ENCODE peak calls at places on chromosomes 3 and 15, in nine cellular contexts. One of them, this sample, is unnamed. For H3K36me3, the result is how much of the 10 kb centered on the place peaks cover.

GRCh38 chr3:94115482-94115881 is 52.6 kb downstream of the NSUN3 start:
- DNase-seq in mammary epithelial cell: peak
- DNase-seq in neural progenitor cell: peak
- DNase-seq in OCI-LY7: peak
- DNase-seq in GM23248: peak
- DNase-seq in PC-9: no peak
- DNase-seq in PC-3: peak
- DNase-seq in IMR-90: peak
- DNase-seq in hepatocyte: peak
- DNase-seq in this sample: no peak

GRCh38 chr15:99558084-99558483 is 7.7 kb upstream of the MEF2A start:
- DNase-seq in OCI-LY7: no peak
- DNase-seq in PC-3: no peak
- DNase-seq in mammary epithelial cell: no peak
- DNase-seq in hepatocyte: no peak
- DNase-seq in neural progenitor cell: no peak
- DNase-seq in PC-9: no peak
- DNase-seq in IMR-90: no peak
- DNase-seq in GM23248: no peak
- DNase-seq in this sample: no peak

GRCh38 chr3:49883992-49884391 is 14.3 kb upstream of the CAMKV start:
- DNase-seq in OCI-LY7: no peak
- DNase-seq in mammary epithelial cell: no peak
- DNase-seq in IMR-90: no peak
- DNase-seq in hepatocyte: no peak
- DNase-seq in neural progenitor cell: no peak
- DNase-seq in GM23248: peak
- DNase-seq in PC-3: peak
- DNase-seq in PC-9: no peak
- DNase-seq in this sample: no peak

GRCh38 chr3:31092748-31093607 is 198.5 kb upstream of the GADL1 start:
- DNase-seq in PC-9: no peak
- DNase-seq in hepatocyte: no peak
- DNase-seq in neural progenitor cell: no peak
- DNase-seq in PC-3: no peak
- DNase-seq in GM23248: peak
- DNase-seq in OCI-LY7: no peak
- DNase-seq in IMR-90: peak
- DNase-seq in mammary epithelial cell: no peak
- DNase-seq in this sample: no peak

GRCh38 chr3:170566413-170566812 is 19.5 kb downstream of the SLC7A14 start:
- DNase-seq in GM23248: no peak
- DNase-seq in neural progenitor cell: no peak
- DNase-seq in mammary epithelial cell: no peak
- DNase-seq in OCI-LY7: no peak
- DNase-seq in PC-9: no peak
- DNase-seq in PC-3: no peak
- DNase-seq in IMR-90: no peak
- DNase-seq in hepatocyte: no peak
- DNase-seq in this sample: no peak

GRCh38 chr3:158958873-158959272 is 157.0 kb downstream of the MFSD1 start:
- DNase-seq in PC-9: no peak
- DNase-seq in OCI-LY7: no peak
- DNase-seq in GM23248: no peak
- DNase-seq in IMR-90: no peak
- DNase-seq in hepatocyte: no peak
- DNase-seq in mammary epithelial cell: no peak
- DNase-seq in PC-3: no peak
- DNase-seq in neural progenitor cell: no peak
- DNase-seq in this sample: no peak

GRCh38 chr3:59426851-59427565 is 377.2 kb upstream of the CFAP20DC start:
- DNase-seq in neural progenitor cell: no peak
- DNase-seq in OCI-LY7: no peak
- DNase-seq in PC-9: no peak
- DNase-seq in mammary epithelial cell: peak
- DNase-seq in hepatocyte: no peak
- DNase-seq in PC-3: peak
- DNase-seq in GM23248: peak
- DNase-seq in IMR-90: peak
- DNase-seq in this sample: no peak

GRCh38 chr15:29109762-29110161 is 159.9 kb downstream of the NSMCE3 start:
- DNase-seq in PC-3: no peak
- DNase-seq in mammary epithelial cell: no peak
- DNase-seq in GM23248: no peak
- DNase-seq in PC-9: no peak
- DNase-seq in OCI-LY7: no peak
- DNase-seq in IMR-90: no peak
- DNase-seq in hepatocyte: no peak
- DNase-seq in neural progenitor cell: no peak
- DNase-seq in this sample: no peak

GRCh38 chr3:42456211-42456610 is 45.8 kb upstream of the LYZL4 start:
- DNase-seq in hepatocyte: no peak
- DNase-seq in PC-3: no peak
- DNase-seq in OCI-LY7: no peak
- DNase-seq in IMR-90: no peak
- DNase-seq in GM23248: no peak
- DNase-seq in neural progenitor cell: no peak
- DNase-seq in mammary epithelial cell: no peak
- DNase-seq in PC-9: no peak
- DNase-seq in this sample: no peak

GRCh38 chr3:81871358-81872152 is 110.1 kb upstream of the GBE1 start:
- DNase-seq in neural progenitor cell: no peak
- DNase-seq in OCI-LY7: no peak
- DNase-seq in mammary epithelial cell: no peak
- DNase-seq in hepatocyte: peak
- DNase-seq in PC-3: peak
- DNase-seq in PC-9: no peak
- DNase-seq in IMR-90: no peak
- DNase-seq in GM23248: peak
- DNase-seq in this sample: no peak

GRCh38 chr15:85997618-85998017 is 82.1 kb upstream of the AGBL1 start:
- DNase-seq in hepatocyte: no peak
- DNase-seq in IMR-90: no peak
- DNase-seq in OCI-LY7: no peak
- DNase-seq in mammary epithelial cell: no peak
- DNase-seq in GM23248: no peak
- DNase-seq in PC-9: no peak
- DNase-seq in neural progenitor cell: no peak
- DNase-seq in PC-3: no peak
- DNase-seq in this sample: no peak

GRCh38 chr3:159635047-159635641 is 353.5 kb upstream of the IL12A start:
- DNase-seq in IMR-90: peak
- DNase-seq in mammary epithelial cell: peak
- DNase-seq in GM23248: peak
- DNase-seq in OCI-LY7: no peak
- DNase-seq in neural progenitor cell: no peak
- DNase-seq in PC-3: peak
- DNase-seq in PC-9: peak
- DNase-seq in hepatocyte: peak
- DNase-seq in this sample: no peak

GRCh38 chr15:36970522-36970921 is 129.8 kb downstream of the MEIS2 start:
- DNase-seq in IMR-90: no peak
- DNase-seq in GM23248: no peak
- DNase-seq in PC-9: no peak
- DNase-seq in hepatocyte: peak
- DNase-seq in PC-3: peak
- DNase-seq in neural progenitor cell: no peak
- DNase-seq in OCI-LY7: no peak
- DNase-seq in mammary epithelial cell: no peak
- DNase-seq in this sample: no peak

GRCh38 chr3:25151497-25151896 is 276.6 kb upstream of the RARB start:
- DNase-seq in IMR-90: no peak
- DNase-seq in mammary epithelial cell: peak
- DNase-seq in hepatocyte: no peak
- DNase-seq in GM23248: no peak
- DNase-seq in neural progenitor cell: no peak
- DNase-seq in PC-9: no peak
- DNase-seq in PC-3: no peak
- DNase-seq in OCI-LY7: no peak
- DNase-seq in this sample: no peak

GRCh38 chr3:23019596-23020300 is 183.4 kb upstream of the UBE2E2 start:
- DNase-seq in mammary epithelial cell: no peak
- DNase-seq in PC-3: peak
- DNase-seq in hepatocyte: no peak
- DNase-seq in IMR-90: no peak
- DNase-seq in OCI-LY7: no peak
- DNase-seq in PC-9: peak
- DNase-seq in GM23248: no peak
- DNase-seq in neural progenitor cell: no peak
- DNase-seq in this sample: no peak

GRCh38 chr3:123765475-123766166 is 118.5 kb downstream of the MYLK start:
- DNase-seq in OCI-LY7: no peak
- DNase-seq in PC-3: no peak
- DNase-seq in PC-9: no peak
- DNase-seq in GM23248: peak
- DNase-seq in neural progenitor cell: no peak
- DNase-seq in IMR-90: peak
- DNase-seq in hepatocyte: no peak
- DNase-seq in mammary epithelial cell: no peak
- DNase-seq in this sample: no peak

DNA sequence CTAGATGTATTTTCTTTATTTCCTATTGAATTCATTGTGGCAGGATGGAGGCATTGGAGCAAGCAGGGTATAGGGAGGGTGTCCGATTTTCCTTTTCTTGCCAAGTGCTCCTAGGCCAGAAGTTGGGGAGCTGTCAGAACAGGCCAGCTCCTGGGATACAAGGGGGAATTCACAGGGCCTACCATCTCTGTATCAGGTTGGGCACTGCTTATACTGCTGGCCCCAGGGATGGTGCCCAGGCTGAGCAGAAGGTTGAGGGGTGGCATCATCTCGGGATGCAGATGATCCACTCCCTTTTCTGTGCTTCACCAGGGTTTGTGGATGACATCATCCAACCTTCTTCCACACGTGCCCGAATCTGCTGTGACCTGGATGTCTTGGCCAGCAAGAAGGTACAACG is 79.5 kb downstream of the PCCB start:
- DNase-seq in neural progenitor cell: no peak
- DNase-seq in OCI-LY7: no peak
- DNase-seq in GM23248: no peak
- DNase-seq in PC-9: no peak
- DNase-seq in PC-3: no peak
- DNase-seq in hepatocyte: no peak
- DNase-seq in IMR-90: no peak
- DNase-seq in mammary epithelial cell: no peak
- DNase-seq in this sample: no peak
- H3K36me3 ChIP-seq in neural progenitor cell: under half
- H3K36me3 ChIP-seq in OCI-LY7: half or more
- H3K36me3 ChIP-seq in GM23248: under half
- H3K36me3 ChIP-seq in PC-9: under half
- H3K36me3 ChIP-seq in PC-3: under half
- H3K36me3 ChIP-seq in hepatocyte: under half
- H3K36me3 ChIP-seq in IMR-90: under half
- H3K36me3 ChIP-seq in mammary epithelial cell: under half
- H3K36me3 ChIP-seq in this sample: half or more

DNA sequence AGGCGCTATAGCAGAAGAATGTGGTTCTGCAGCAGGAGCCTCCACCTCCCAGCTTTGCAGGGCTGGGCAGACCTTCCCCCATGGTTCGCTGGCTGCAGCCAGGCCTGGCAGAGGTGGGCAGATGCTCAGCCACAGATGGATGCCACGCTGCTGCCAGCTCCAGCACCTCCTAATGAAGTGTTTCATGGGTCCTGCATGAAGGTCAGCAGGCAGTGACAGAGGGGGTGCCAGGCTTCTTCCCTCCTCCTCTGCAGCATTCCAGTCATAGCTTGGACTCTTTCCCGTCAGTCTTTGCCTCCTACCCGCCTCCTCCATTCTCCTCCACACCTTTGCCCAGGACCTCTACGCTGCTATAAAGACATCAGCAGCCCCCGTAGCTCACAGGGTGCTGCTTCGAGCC is 85.9 kb downstream of the SLCO3A1 start:
- DNase-seq in neural progenitor cell: no peak
- DNase-seq in PC-3: no peak
- DNase-seq in PC-9: no peak
- DNase-seq in IMR-90: no peak
- DNase-seq in GM23248: no peak
- DNase-seq in hepatocyte: no peak
- DNase-seq in OCI-LY7: no peak
- DNase-seq in mammary epithelial cell: no peak
- DNase-seq in this sample: no peak
- H2AFZ ChIP-seq in neural progenitor cell: no peak
- H2AFZ ChIP-seq in PC-3: no peak
- H2AFZ ChIP-seq in PC-9: no peak
- H2AFZ ChIP-seq in IMR-90: no peak
- H2AFZ ChIP-seq in GM23248: no peak
- H2AFZ ChIP-seq in hepatocyte: no peak
- H2AFZ ChIP-seq in OCI-LY7: no peak
- H2AFZ ChIP-seq in mammary epithelial cell: no peak
- H2AFZ ChIP-seq in this sample: no peak

GRCh38 chr3:105846809-105847208 is 22.0 kb downstream of the CBLB start:
- DNase-seq in PC-3: no peak
- DNase-seq in IMR-90: no peak
- DNase-seq in neural progenitor cell: no peak
- DNase-seq in hepatocyte: no peak
- DNase-seq in OCI-LY7: no peak
- DNase-seq in mammary epithelial cell: no peak
- DNase-seq in PC-9: no peak
- DNase-seq in GM23248: no peak
- DNase-seq in this sample: no peak

GRCh38 chr3:105850593-105850992 is 18.2 kb downstream of the CBLB start:
- DNase-seq in OCI-LY7: no peak
- DNase-seq in mammary epithelial cell: no peak
- DNase-seq in PC-3: no peak
- DNase-seq in PC-9: no peak
- DNase-seq in GM23248: no peak
- DNase-seq in hepatocyte: no peak
- DNase-seq in neural progenitor cell: no peak
- DNase-seq in IMR-90: no peak
- DNase-seq in this sample: no peak

GRCh38 chr3:105847452-105847851 is 21.4 kb downstream of the CBLB start:
- DNase-seq in mammary epithelial cell: no peak
- DNase-seq in PC-9: no peak
- DNase-seq in GM23248: no peak
- DNase-seq in neural progenitor cell: no peak
- DNase-seq in hepatocyte: no peak
- DNase-seq in IMR-90: no peak
- DNase-seq in OCI-LY7: no peak
- DNase-seq in PC-3: no peak
- DNase-seq in this sample: no peak

GRCh38 chr3:105847865-105848264 is 20.9 kb downstream of the CBLB start:
- DNase-seq in hepatocyte: no peak
- DNase-seq in mammary epithelial cell: no peak
- DNase-seq in GM23248: no peak
- DNase-seq in PC-3: no peak
- DNase-seq in OCI-LY7: no peak
- DNase-seq in IMR-90: no peak
- DNase-seq in PC-9: no peak
- DNase-seq in neural progenitor cell: no peak
- DNase-seq in this sample: no peak

GRCh38 chr3:105848821-105849220 is 20.0 kb downstream of the CBLB start:
- DNase-seq in mammary epithelial cell: no peak
- DNase-seq in PC-9: no peak
- DNase-seq in OCI-LY7: no peak
- DNase-seq in GM23248: no peak
- DNase-seq in neural progenitor cell: no peak
- DNase-seq in IMR-90: no peak
- DNase-seq in hepatocyte: no peak
- DNase-seq in PC-3: no peak
- DNase-seq in this sample: no peak
- H3K36me3 ChIP-seq in mammary epithelial cell: under half
- H3K36me3 ChIP-seq in PC-9: under half
- H3K36me3 ChIP-seq in OCI-LY7: under half
- H3K36me3 ChIP-seq in GM23248: half or more
- H3K36me3 ChIP-seq in neural progenitor cell: under half
- H3K36me3 ChIP-seq in IMR-90: under half
- H3K36me3 ChIP-seq in hepatocyte: under half
- H3K36me3 ChIP-seq in PC-3: under half
- H3K36me3 ChIP-seq in this sample: under half

GRCh38 chr3:143170043-143170442 is 50.5 kb downstream of the CHST2 start:
- DNase-seq in IMR-90: no peak
- DNase-seq in hepatocyte: no peak
- DNase-seq in neural progenitor cell: no peak
- DNase-seq in PC-3: no peak
- DNase-seq in mammary epithelial cell: no peak
- DNase-seq in PC-9: no peak
- DNase-seq in GM23248: no peak
- DNase-seq in OCI-LY7: no peak
- DNase-seq in this sample: peak
- H2AFZ ChIP-seq in IMR-90: no peak
- H2AFZ ChIP-seq in hepatocyte: no peak
- H2AFZ ChIP-seq in neural progenitor cell: no peak
- H2AFZ ChIP-seq in PC-3: no peak
- H2AFZ ChIP-seq in mammary epithelial cell: no peak
- H2AFZ ChIP-seq in PC-9: no peak
- H2AFZ ChIP-seq in GM23248: no peak
- H2AFZ ChIP-seq in OCI-LY7: no peak
- H2AFZ ChIP-seq in this sample: peak